ENCODE peak calls at places on chromosomes 6 and 20, in ten cellular contexts. B is cardiac fibroblast; Z is activated B cell treated with CpG ODN at 0.5 μM for 24 hours; Y is Calu3; D is HepG2; C is left lung; I is AG04450; W is CD4-positive, alpha-beta T cell; X is psoas muscle; T is fibroblast of lung. S is an unnamed sample.

GRCh38 chr20:44071526-44072111 is 115.4 kb downstream of the JPH2 start:
- DNase-seq in I (no peak), C (peak; percentile 68), X (peak; percentile 35), T (no peak), Y (no peak), B (no peak), D (no peak), Z (peak; percentile 14), W (no peak), S (no peak)

GRCh38 chr6:44264154-44265002 is 973 bp downstream of the NFKBIE start:
- DNase-seq in I (no peak), D (no peak), C (peak; percentile 93), Y (peak; percentile 43), B (peak; percentile 18), T (no peak), W (no peak), X (peak; percentile 72), Z (peak; percentile 66), S (no peak)

GRCh38 chr6:113856011-113856551 is 1.1 kb upstream of the MARCKS start:
- DNase-seq in X (no peak), Y (peak; percentile 27), T (peak; percentile 70), B (peak; percentile 67), I (no peak), C (no peak), W (no peak), D (no peak), Z (no peak), S (no peak)

GRCh38 chr6:52580905-52581304 is 4.0 kb upstream of the TRAM2 start:
- DNase-seq in I (no peak), D (no peak), T (no peak), C (no peak), Z (no peak), B (no peak), W (no peak), X (no peak), Y (no peak), S (no peak)

GRCh38 chr6:86526238-86526637 is 411.1 kb upstream of the HTR1E start:
- DNase-seq in D (no peak), B (no peak), C (peak; percentile 24), W (no peak), Y (no peak), T (no peak), I (no peak), Z (no peak), X (no peak), S (no peak)

GRCh38 chr20:48619126-48620101 is 208.4 kb downstream of the PREX1 start:
- DNase-seq in T (no peak), I (no peak), B (no peak), D (no peak), C (peak; percentile 61), Z (no peak), Y (no peak), X (peak; percentile 52), W (no peak), S (no peak)

GRCh38 chr6:73349311-73349710 is 4.8 kb downstream of the DPPA5 start:
- DNase-seq in B (no peak), W (no peak), Z (no peak), Y (no peak), C (no peak), I (no peak), T (no peak), D (no peak), X (no peak), S (no peak)

GRCh38 chr6:33497157-33497556 is 42.8 kb downstream of the ZBTB9 start:
- DNase-seq in I (no peak), Y (no peak), C (no peak), Z (no peak), T (no peak), D (no peak), X (no peak), B (no peak), W (no peak), S (no peak)

GRCh38 chr6:94260755-94261154 is 841.4 kb upstream of the EPHA7 start:
- DNase-seq in I (no peak), B (no peak), C (no peak), D (no peak), Y (no peak), X (no peak), W (no peak), Z (no peak), T (no peak), S (no peak)

GRCh38 chr20:50762435-50763201 is 31.2 kb downstream of the PARD6B start:
- DNase-seq in Y (peak; percentile 73), Z (no peak), B (peak; percentile 65), W (no peak), T (peak; percentile 78), C (no peak), I (no peak), X (peak; percentile 93), D (peak; percentile 34), S (peak; percentile 34)

GRCh38 chr6:47631248-47632196 is 66.9 kb upstream of the ADGRF4 start:
- DNase-seq in T (peak; percentile 66), B (peak; percentile 72), W (no peak), D (peak; percentile 66), C (no peak), I (no peak), X (no peak), Z (no peak), Y (no peak), S (no peak)

GRCh38 chr6:118408863-118409262 is 139.2 kb upstream of the PLN start:
- DNase-seq in B (no peak), X (no peak), Z (no peak), W (no peak), Y (no peak), T (no peak), D (no peak), I (no peak), C (no peak), S (no peak)

GRCh38 chr6:147192278-147192911 is 11.8 kb upstream of the STXBP5 start:
- DNase-seq in Z (no peak), T (no peak), X (no peak), W (no peak), I (no peak), B (no peak), Y (no peak), D (peak; percentile 76), C (no peak), S (no peak)

GRCh38 chr20:19786311-19786710 is 28.3 kb downstream of the RIN2 start:
- DNase-seq in I (peak; percentile 88), C (no peak), T (peak; percentile 90), W (no peak), Z (no peak), Y (no peak), B (peak; percentile 96), X (no peak), D (no peak), S (no peak)

GRCh38 chr20:19791887-19792286 is 33.8 kb downstream of the RIN2 start:
- DNase-seq in D (no peak), X (no peak), W (no peak), C (no peak), B (no peak), Z (no peak), T (no peak), I (no peak), Y (no peak), S (no peak)

GRCh38 chr20:19789446-19789845 is 31.4 kb downstream of the RIN2 start:
- DNase-seq in Y (no peak), T (no peak), X (no peak), C (no peak), W (no peak), I (no peak), Z (no peak), D (no peak), B (peak; percentile 13), S (no peak)

GRCh38 chr20:19787366-19787765 is 29.3 kb downstream of the RIN2 start:
- DNase-seq in Z (no peak), Y (no peak), X (no peak), T (no peak), B (no peak), W (no peak), I (no peak), C (no peak), D (no peak), S (no peak)

GRCh38 chr20:19789009-19789408 is 31.0 kb downstream of the RIN2 start:
- DNase-seq in T (no peak), B (no peak), Z (no peak), W (no peak), D (no peak), C (no peak), I (no peak), Y (no peak), X (no peak), S (no peak)
- TF ChIP-seq CTCF in T (no peak), B (no peak), Z (no peak), W (no peak), D (no peak), C (no peak), I (no peak), Y (no peak), X (no peak), S (no peak)

GRCh38 chr6:107080036-107080435 is 35.3 kb downstream of the BEND3 start:
- DNase-seq in X (no peak), Y (peak; percentile 12), B (peak; percentile 19), W (no peak), T (no peak), I (no peak), D (peak; percentile 17), C (no peak), Z (no peak), S (no peak)
- TF ChIP-seq CTCF in X (no peak), Y (no peak), B (peak; percentile 33), W (no peak), T (no peak), I (peak; percentile 32), D (peak; percentile 40), C (no peak), Z (no peak), S (no peak)

DNA sequence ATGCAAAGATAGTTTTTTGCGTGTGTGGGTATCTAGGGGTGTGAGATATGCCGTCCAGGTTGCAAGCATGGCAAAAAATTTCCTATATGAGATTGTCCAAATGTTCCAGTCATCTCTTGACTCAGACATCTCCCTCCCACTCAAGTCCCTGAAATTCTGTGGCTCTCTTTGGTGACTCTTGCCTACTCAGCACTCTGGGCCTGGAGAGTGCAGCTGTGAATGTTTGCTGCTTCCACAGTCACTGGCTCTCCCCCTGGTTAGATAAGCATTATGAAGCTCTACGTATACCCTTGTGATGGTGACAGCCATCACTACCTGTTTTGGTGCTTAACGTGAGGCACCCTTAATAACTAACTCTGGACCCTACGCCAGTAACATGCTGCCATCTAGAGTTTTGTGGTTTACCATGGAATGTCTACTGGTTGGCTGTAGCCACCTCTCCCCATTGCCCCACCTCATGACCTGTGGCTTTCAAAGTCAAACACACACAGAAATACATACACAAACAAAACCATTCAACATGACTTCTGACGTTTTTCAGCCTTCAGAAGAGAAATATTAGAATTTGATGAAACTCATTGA is 621.9 kb upstream of the CITED2 start:
- DNase-seq in B (peak; percentile 20), T (peak; percentile 38), W (no peak), Y (peak; percentile 43), C (no peak), I (no peak), D (peak; percentile 48), X (no peak), Z (no peak), S (no peak)
- TF ChIP-seq CTCF in B (no peak), T (no peak), W (no peak), Y (no peak), C (no peak), I (no peak), D (peak; percentile 74), X (peak; percentile 21), Z (no peak), S (no peak)

GRCh38 chr6:150830409-150831165 is 34.9 kb upstream of the MTHFD1L start:
- DNase-seq in B (peak; percentile 26), C (no peak), W (no peak), Y (no peak), X (no peak), Z (no peak), T (no peak), I (peak; percentile 16), D (no peak), S (no peak)
- TF ChIP-seq CTCF in B (no peak), C (no peak), W (no peak), Y (no peak), X (no peak), Z (no peak), T (no peak), I (no peak), D (no peak), S (no peak)